ENCODE peak calls at places on chromosomes 3 and 15, in seven cellular contexts. J, P, Z, L, Q, U and I are unnamed samples.

GRCh38 chr15:27817258-27817657 is 281.9 kb downstream of the OCA2 start:
- DNase-seq in Z (no peak), Q (no peak), L (no peak), J (no peak), P (no peak), U (no peak), I (peak)

GRCh38 chr3:186400677-186401076 is 38.6 kb upstream of the DGKG start:
- DNase-seq in L (no peak), P (no peak), J (no peak), U (no peak), Q (no peak), Z (no peak), I (no peak)

GRCh38 chr15:25783607-25784131 is 79.5 kb downstream of the ATP10A start:
- DNase-seq in Z (no peak), J (no peak), L (no peak), Q (no peak), P (no peak), U (no peak), I (no peak)

GRCh38 chr15:45187894-45188830 is at the start of gene SHF:
- DNase-seq in L (no peak), P (peak), Q (no peak), Z (no peak), U (peak), J (peak), I (no peak)

GRCh38 chr3:65385805-65386204 is 652.9 kb downstream of the MAGI1 start:
- DNase-seq in L (no peak), P (no peak), Q (no peak), U (no peak), J (no peak), Z (no peak), I (no peak)

GRCh38 chr3:163776753-163777152 is 1301.5 kb downstream of the SI start:
- DNase-seq in U (no peak), Z (no peak), L (no peak), J (no peak), P (no peak), Q (no peak), I (no peak)

GRCh38 chr3:138442996-138443395 is 8.6 kb downstream of the ESYT3 start:
- DNase-seq in P (no peak), J (no peak), Z (no peak), L (no peak), U (no peak), Q (no peak), I (no peak)

GRCh38 chr15:82624008-82624407 is 23.2 kb downstream of the CPEB1 start:
- DNase-seq in U (no peak), P (no peak), L (no peak), J (no peak), Z (no peak), Q (no peak), I (no peak)

GRCh38 chr3:136919799-136920580 is 37.8 kb upstream of the IL20RB start:
- DNase-seq in P (no peak), Q (no peak), L (no peak), U (no peak), J (no peak), Z (peak), I (no peak)

GRCh38 chr15:96316953-96317629 is 13.4 kb upstream of the NR2F2 start:
- DNase-seq in L (no peak), P (no peak), U (no peak), Z (no peak), Q (no peak), J (peak), I (no peak)

GRCh38 chr15:72796515-72797337 is 13.2 kb upstream of the ADPGK start:
- DNase-seq in P (peak), L (peak), J (peak), U (peak), Q (peak), Z (no peak), I (no peak)

GRCh38 chr15:88918738-88919137 is 5.6 kb upstream of the MFGE8 start:
- DNase-seq in U (no peak), Q (peak), J (peak), P (peak), Z (no peak), L (peak), I (no peak)

GRCh38 chr3:106728315-106728821 is 648.9 kb upstream of the CCDC54 start:
- DNase-seq in J (no peak), P (no peak), Z (no peak), L (no peak), U (no peak), Q (peak), I (no peak)

GRCh38 chr15:38705421-38706219 is 141.0 kb upstream of the RASGRP1 start:
- DNase-seq in Q (no peak), Z (no peak), U (no peak), P (no peak), J (no peak), L (no peak), I (no peak)

GRCh38 chr3:50174947-50175524 is 16.4 kb upstream of the GNAT1 start:
- DNase-seq in P (no peak), J (no peak), Z (no peak), Q (no peak), L (no peak), U (no peak), I (no peak)

GRCh38 chr15:84398763-84399701 is 163.5 kb downstream of the GOLGA6L4 start:
- DNase-seq in U (peak), L (no peak), Z (no peak), J (no peak), P (no peak), Q (no peak), I (peak)

GRCh38 chr15:71106802-71107500 is 8.3 kb upstream of the THSD4 start:
- DNase-seq in P (no peak), Q (no peak), J (no peak), L (no peak), Z (no peak), U (no peak), I (no peak)

GRCh38 chr15:88331291-88331690 is 74.8 kb upstream of the NTRK3 start:
- DNase-seq in J (no peak), L (peak), P (peak), Q (peak), Z (no peak), U (no peak), I (no peak)

GRCh38 chr3:194249323-194250103 is 101.6 kb downstream of the CPN2 start:
- DNase-seq in Q (no peak), L (no peak), J (peak), P (no peak), Z (peak), U (no peak), I (no peak)

GRCh38 chr3:17195192-17195611 is 310.4 kb downstream of the PLCL2 start:
- DNase-seq in J (no peak), U (peak), P (no peak), Z (no peak), Q (no peak), L (no peak), I (no peak)

GRCh38 chr3:45547764-45548683 is 46.5 kb upstream of the LIMD1 start:
- DNase-seq in U (no peak), P (peak), Z (no peak), J (no peak), L (peak), Q (no peak), I (no peak)

GRCh38 chr3:157360044-157360443 is 76.6 kb upstream of the PTX3 start:
- DNase-seq in Z (no peak), Q (peak), U (no peak), J (no peak), L (no peak), P (no peak), I (no peak)

GRCh38 chr15:69876030-69876429 is 221.7 kb downstream of the TLE3 start:
- DNase-seq in Q (no peak), U (peak), L (no peak), P (no peak), Z (no peak), J (no peak), I (no peak)

GRCh38 chr15:39454189-39454986 is 126.5 kb upstream of the THBS1 start:
- DNase-seq in P (no peak), Q (no peak), J (no peak), Z (no peak), L (peak), U (no peak), I (no peak)

GRCh38 chr3:157100997-157101396 is 59.0 kb downstream of the CCNL1 start:
- DNase-seq in J (no peak), U (no peak), L (no peak), Z (no peak), P (no peak), Q (no peak), I (no peak)

GRCh38 chr15:90903733-90904536 is 833 bp downstream of the MAN2A2 start:
- DNase-seq in Z (no peak), Q (no peak), U (peak), L (peak), J (peak), P (peak), I (no peak)
- H3K4me3 ChIP-seq in Z (peak), Q (peak), U (peak), L (peak), J (peak), P (peak), I (peak)

GRCh38 chr15:60669351-60669750 is 190.4 kb upstream of the ICE2 start:
- DNase-seq in L (no peak), Q (no peak), U (no peak), P (no peak), J (no peak), Z (no peak), I (no peak)

GRCh38 chr15:60667190-60667868 is 188.4 kb upstream of the ICE2 start:
- DNase-seq in Z (no peak), P (no peak), L (no peak), U (no peak), J (no peak), Q (no peak), I (no peak)

GRCh38 chr15:60673156-60673555 is 194.2 kb upstream of the ICE2 start:
- DNase-seq in U (no peak), Z (no peak), Q (no peak), J (no peak), L (no peak), P (no peak), I (no peak)

GRCh38 chr15:60672400-60672799 is 193.5 kb upstream of the ICE2 start:
- DNase-seq in U (no peak), Q (no peak), J (no peak), P (no peak), L (no peak), Z (no peak), I (no peak)

GRCh38 chr15:60667925-60668324 is 189.0 kb upstream of the ICE2 start:
- DNase-seq in P (no peak), J (no peak), Z (no peak), Q (no peak), U (no peak), L (no peak), I (no peak)
- TF ChIP-seq POLR2AphosphoS5 in P (no peak), J (no peak), Z (no peak), Q (no peak), U (no peak), L (no peak), I (no peak)

GRCh38 chr3:100941451-100941850 is 51.8 kb downstream of the ABI3BP start:
- DNase-seq in Z (no peak), Q (no peak), L (no peak), P (no peak), U (no peak), J (no peak), I (no peak)
- H3K4me3 ChIP-seq in Z (no peak), Q (no peak), L (no peak), P (no peak), U (no peak), J (no peak), I (no peak)

DNA sequence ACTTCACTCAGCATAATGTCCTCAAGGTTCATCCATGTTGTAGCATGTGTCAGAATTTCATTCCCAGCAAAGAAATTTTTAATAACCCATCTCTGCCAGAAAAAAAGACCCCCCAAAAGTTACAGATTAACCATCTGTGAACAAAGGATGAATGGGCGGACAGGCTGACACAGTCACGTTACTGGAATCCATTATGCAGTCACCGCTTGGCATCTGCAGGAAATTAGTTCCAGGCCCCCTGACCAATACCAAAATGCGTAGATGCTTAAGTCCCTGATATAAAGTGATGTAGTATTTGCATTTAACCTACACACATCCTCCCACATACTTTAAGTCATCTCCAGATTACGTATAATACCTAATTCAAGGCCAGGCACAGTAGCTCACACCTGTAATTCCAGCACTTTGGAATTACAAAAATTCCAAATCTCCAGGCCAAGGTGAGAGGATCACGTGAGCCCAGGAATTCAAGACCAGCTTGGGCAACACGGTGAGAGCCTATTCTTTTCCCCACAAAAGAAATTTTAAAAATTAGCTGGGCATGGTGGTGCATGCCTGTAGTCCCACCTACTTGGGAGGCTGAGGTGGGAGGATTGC is 1.5 kb upstream of the SLC12A8 start:
- DNase-seq in U (no peak), Z (no peak), Q (no peak), L (no peak), P (no peak), J (no peak), I (no peak)
- TF ChIP-seq POLR2AphosphoS5 in U (no peak), Z (no peak), Q (no peak), L (no peak), P (no peak), J (no peak), I (no peak)

GRCh38 chr15:29104566-29104880 is 165.1 kb downstream of the NSMCE3 start:
- DNase-seq in P (no peak), Z (no peak), J (no peak), L (no peak), Q (no peak), U (peak), I (no peak)

GRCh38 chr15:29101491-29101890 is 168.1 kb downstream of the NSMCE3 start:
- DNase-seq in L (no peak), J (no peak), Q (no peak), Z (no peak), P (no peak), U (peak), I (no peak)

GRCh38 chr15:29105151-29105785 is 164.4 kb downstream of the NSMCE3 start:
- DNase-seq in L (no peak), P (no peak), Z (no peak), U (peak), Q (no peak), J (no peak), I (no peak)

GRCh38 chr15:29103825-29104565 is 165.6 kb downstream of the NSMCE3 start:
- DNase-seq in P (peak), Q (peak), U (peak), J (peak), Z (no peak), L (peak), I (no peak)

GRCh38 chr15:29102911-29103824 is 166.5 kb downstream of the NSMCE3 start:
- DNase-seq in U (peak), Q (no peak), P (no peak), L (no peak), Z (no peak), J (no peak), I (no peak)
- H3K4me3 ChIP-seq in U (peak), Q (no peak), P (peak), L (no peak), Z (no peak), J (peak), I (peak)

GRCh38 chr3:15319127-15319526 is 13.3 kb downstream of the SH3BP5 start:
- DNase-seq in Z (no peak), L (no peak), Q (no peak), U (no peak), P (no peak), J (no peak), I (no peak)

GRCh38 chr3:15318661-15319060 is 13.7 kb downstream of the SH3BP5 start:
- DNase-seq in Q (no peak), P (peak), L (no peak), U (no peak), Z (no peak), J (no peak), I (no peak)

GRCh38 chr3:15323063-15323462 is 9.3 kb downstream of the SH3BP5 start:
- DNase-seq in Z (no peak), L (no peak), U (no peak), P (no peak), Q (no peak), J (no peak), I (no peak)

GRCh38 chr3:15317164-15317477 is 15.3 kb downstream of the SH3BP5 start:
- DNase-seq in J (no peak), U (no peak), L (no peak), Z (no peak), P (no peak), Q (no peak), I (no peak)

GRCh38 chr3:15319575-15319974 is 12.8 kb downstream of the SH3BP5 start:
- DNase-seq in P (peak), Z (no peak), U (no peak), Q (no peak), L (no peak), J (no peak), I (no peak)
- TF ChIP-seq POLR2AphosphoS5 in P (peak), Z (no peak), U (no peak), Q (no peak), L (no peak), J (peak), I (peak)

GRCh38 chr3:51985063-51985462 is 1.7 kb downstream of the ACY1 start:
- DNase-seq in L (no peak), Q (no peak), J (no peak), U (no peak), P (no peak), Z (no peak), I (no peak)
- H3K4me3 ChIP-seq in L (no peak), Q (no peak), J (no peak), U (no peak), P (no peak), Z (no peak), I (no peak)